ENCODE peak calls at places on chromosomes 13 and 19, in five cellular contexts. D is Caki2; B is stimulated activated CD4-positive, alpha-beta T cell treated with anti-CD3 and anti-CD28 coated beads, Interleukin-1b, Interleukin-23, amount 100 ng/mL, for 48 hours; S is activated naive CD4-positive, alpha-beta T cell treated with anti-CD3 and anti-CD28 coated beads for 36 hours; F is posterior cingulate gyrus. R is an unnamed sample.

GRCh38 chr13:99307247-99307646 is at the start of gene GPR183:
- DNase-seq in D (peak), B (no peak), S (no peak), F (no peak), R (peak)

GRCh38 chr13:84896128-84896527 is 903.1 kb downstream of the SLITRK6 start:
- DNase-seq in D (peak), B (peak), S (peak), F (no peak), R (peak)

GRCh38 chr19:11265785-11266236 is 3.5 kb upstream of the DOCK6 start:
- DNase-seq in D (peak), B (no peak), S (no peak), F (no peak), R (peak)

GRCh38 chr13:97574926-97575325 is 141.0 kb downstream of the RAP2A start:
- DNase-seq in D (no peak), B (no peak), S (peak), F (no peak), R (peak)

GRCh38 chr19:45924891-45925447 is 10.4 kb upstream of the NANOS2 start:
- DNase-seq in D (no peak), B (no peak), S (no peak), F (no peak), R (peak)

GRCh38 chr13:53301449-53301848 is 272.8 kb downstream of the OLFM4 start:
- DNase-seq in D (no peak), B (no peak), S (no peak), F (no peak), R (no peak)

GRCh38 chr19:48481846-48482639 is 12.9 kb downstream of the CYTH2 start:
- DNase-seq in D (no peak), B (no peak), S (no peak), F (no peak), R (no peak)

GRCh38 chr19:11236324-11237301 is 2.8 kb upstream of the ANGPTL8 start:
- DNase-seq in D (no peak), B (no peak), S (no peak), F (no peak), R (no peak)

GRCh38 chr13:48708764-48709163 is 55.0 kb downstream of the CYSLTR2 start:
- DNase-seq in D (no peak), B (no peak), S (no peak), F (no peak), R (no peak)

GRCh38 chr19:33493401-33494275 is 28.0 kb downstream of the PEPD start:
- DNase-seq in D (no peak), B (no peak), S (no peak), F (peak), R (no peak)

GRCh38 chr19:48685583-48685982 is 10.2 kb upstream of the FUT2 start:
- DNase-seq in D (peak), B (no peak), S (no peak), F (no peak), R (peak)